ENCODE peak calls at places on chromosomes 12 and 14, in four cellular contexts. Z is activated T-cell treated with anti-CD3 and anti-CD28 coated beads, Interleukin-2, amount 50 U/mL, for 72 hours; Y is CD8-positive, alpha-beta memory T cell; V is ELF-1. P is an unnamed sample.

GRCh38 chr14:97359391-97359790 is 562.2 kb downstream of the VRK1 start:
- DNase-seq in Z (no peak), Y (no peak), V (no peak), P (no peak)

GRCh38 chr12:63045020-63045860 is 105.8 kb downstream of the AVPR1A start:
- DNase-seq in Z (no peak), Y (no peak), V (peak), P (no peak)

GRCh38 chr12:3216097-3216496 is 138.9 kb downstream of the TSPAN9 start:
- DNase-seq in Z (no peak), Y (no peak), V (no peak), P (no peak)

GRCh38 chr14:38207830-38208815 is at the start of gene SSTR1:
- DNase-seq in Z (no peak), Y (no peak), V (peak), P (no peak)

GRCh38 chr14:22218729-22219128 is 370.3 kb downstream of the DAD1 start:
- DNase-seq in Z (no peak), Y (no peak), V (no peak), P (no peak)

GRCh38 chr12:52257074-52257551 is 17.3 kb upstream of the KRT86 start:
- DNase-seq in Z (no peak), Y (no peak), V (no peak), P (no peak)

GRCh38 chr14:45610303-45610702 is 357.3 kb upstream of the MIS18BP1 start:
- DNase-seq in Z (no peak), Y (no peak), V (no peak), P (peak)

GRCh38 chr12:69042970-69043369 is 110.0 kb upstream of the CPM start:
- DNase-seq in Z (no peak), Y (no peak), V (peak), P (no peak)

GRCh38 chr12:12428961-12429657 is 72.2 kb downstream of the BORCS5 start:
- DNase-seq in Z (no peak), Y (no peak), V (no peak), P (no peak)

GRCh38 chr14:105496831-105497591 is 6.0 kb downstream of the TEDC1 start:
- DNase-seq in Z (no peak), Y (no peak), V (no peak), P (no peak)

GRCh38 chr12:75725505-75726120 is 214.2 kb upstream of the KRR1 start:
- DNase-seq in Z (no peak), Y (no peak), V (peak), P (no peak)